ENCODE peak calls at places on chromosomes 6 and 20, in seven cellular contexts. M is upper lobe of right lung, D is lower lobe of right lung, O is AG09309, J is WERI-Rb-1, F is tibial nerve, I is fibroblast of pulmonary artery. C is an unnamed sample.

GRCh38 chr20:58691773-58692578 is 624 bp upstream of the NPEPL1 start:
- DNase-seq in M (peak; percentile 86), D (peak; percentile 85), O (no peak), J (no peak), F (peak; percentile 56), I (peak; percentile 67), C (no peak)

GRCh38 chr20:50373674-50374286 is 136.4 kb upstream of the PTPN1 start:
- DNase-seq in M (no peak), D (no peak), O (no peak), J (no peak), F (no peak), I (peak; percentile 48), C (no peak)

GRCh38 chr6:5287205-5287965 is 26.1 kb downstream of the FARS2 start:
- DNase-seq in M (no peak), D (no peak), O (peak; percentile 39), J (no peak), F (no peak), I (peak; percentile 69), C (peak; percentile 46)

GRCh38 chr6:148342146-148343027 is at the start of gene SASH1:
- DNase-seq in M (peak; percentile 83), D (peak; percentile 79), O (peak; percentile 44), J (peak; percentile 77), F (peak; percentile 65), I (peak; percentile 87), C (no peak)

GRCh38 chr20:52201395-52201794 is 9.8 kb upstream of the ZFP64 start:
- DNase-seq in M (no peak), D (no peak), O (no peak), J (no peak), F (no peak), I (no peak), C (no peak)

GRCh38 chr6:110618591-110619267 is 142.3 kb upstream of the SLC22A16 start:
- DNase-seq in M (no peak), D (no peak), O (no peak), J (no peak), F (no peak), I (peak; percentile 18), C (no peak)

GRCh38 chr6:84772428-84773132 is 8.2 kb upstream of the TBX18 start:
- DNase-seq in M (no peak), D (no peak), O (no peak), J (peak; percentile 33), F (no peak), I (peak; percentile 58), C (no peak)

GRCh38 chr6:158817298-158818007 is 1.7 kb downstream of the EZR start:
- DNase-seq in M (peak; percentile 85), D (peak; percentile 82), O (no peak), J (no peak), F (peak; percentile 45), I (no peak), C (no peak)

GRCh38 chr6:157274471-157275226 is 48.7 kb downstream of the TMEM242 start:
- DNase-seq in M (peak; percentile 89), D (peak; percentile 85), O (no peak), J (peak; percentile 66), F (peak; percentile 36), I (peak; percentile 65), C (no peak)

GRCh38 chr20:49990310-49990720 is 7.5 kb downstream of the SNAI1 start:
- DNase-seq in M (no peak), D (no peak), O (no peak), J (peak; percentile 25), F (no peak), I (peak; percentile 49), C (no peak)

GRCh38 chr6:9708600-9708999 is 706.3 kb downstream of the TFAP2A start:
- DNase-seq in M (no peak), D (no peak), O (no peak), J (no peak), F (no peak), I (no peak), C (no peak)

GRCh38 chr6:119598883-119599282 is 249.3 kb upstream of the MAN1A1 start:
- DNase-seq in M (no peak), D (no peak), O (no peak), J (no peak), F (no peak), I (no peak), C (no peak)

GRCh38 chr6:106197441-106197840 is 111.3 kb downstream of the PRDM1 start:
- DNase-seq in M (no peak), D (no peak), O (no peak), J (no peak), F (no peak), I (no peak), C (no peak)

GRCh38 chr6:148203970-148204369 is 138.7 kb upstream of the SASH1 start:
- DNase-seq in M (no peak), D (no peak), O (peak; percentile 52), J (no peak), F (no peak), I (peak; percentile 41), C (peak; percentile 73)

GRCh38 chr6:150567823-150568383 is 31.8 kb upstream of the PLEKHG1 start:
- DNase-seq in M (no peak), D (no peak), O (no peak), J (no peak), F (no peak), I (no peak), C (no peak)

GRCh38 chr6:40845588-40845987 is 193.4 kb downstream of the UNC5CL start:
- DNase-seq in M (no peak), D (no peak), O (no peak), J (peak; percentile 86), F (peak; percentile 10), I (peak; percentile 59), C (peak; percentile 6)

GRCh38 chr6:25312703-25313102 is 33.5 kb downstream of the CARMIL1 start:
- DNase-seq in M (no peak), D (no peak), O (peak; percentile 63), J (no peak), F (no peak), I (peak; percentile 83), C (peak; percentile 25)

GRCh38 chr6:134028438-134028837 is 24.0 kb downstream of the SLC2A12 start:
- DNase-seq in M (no peak), D (no peak), O (no peak), J (no peak), F (no peak), I (no peak), C (no peak)

DNA sequence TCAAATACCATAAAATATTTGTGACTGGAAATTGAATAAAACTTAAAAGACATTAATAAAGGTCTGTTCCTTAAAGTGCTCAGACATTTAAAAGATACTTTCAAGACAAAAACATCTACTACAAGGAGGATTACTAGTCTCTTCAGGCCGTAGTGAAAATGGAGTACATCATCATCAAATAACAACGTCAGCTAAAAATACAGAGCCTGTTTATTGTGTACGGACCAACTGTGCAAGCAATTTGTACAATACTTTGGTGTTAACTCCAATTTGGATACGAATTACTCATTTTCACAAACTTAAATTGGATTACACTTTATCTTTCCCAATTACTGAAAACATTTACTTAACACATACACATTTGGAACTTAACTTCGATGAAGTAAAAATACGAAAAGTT is 852 bp downstream of the CYP39A1 start:
- DNase-seq in M (no peak), D (no peak), O (no peak), J (no peak), F (no peak), I (no peak), C (no peak)
- H3K4me3 ChIP-seq in M (peak overlapping the region; percentile 92), D (peak overlapping the region; percentile 93), O (no peak overlapping the region), J (peak overlapping the region; percentile 70), F (peak overlapping the region; percentile 84), I (no peak overlapping the region), C (no peak overlapping the region)

DNA sequence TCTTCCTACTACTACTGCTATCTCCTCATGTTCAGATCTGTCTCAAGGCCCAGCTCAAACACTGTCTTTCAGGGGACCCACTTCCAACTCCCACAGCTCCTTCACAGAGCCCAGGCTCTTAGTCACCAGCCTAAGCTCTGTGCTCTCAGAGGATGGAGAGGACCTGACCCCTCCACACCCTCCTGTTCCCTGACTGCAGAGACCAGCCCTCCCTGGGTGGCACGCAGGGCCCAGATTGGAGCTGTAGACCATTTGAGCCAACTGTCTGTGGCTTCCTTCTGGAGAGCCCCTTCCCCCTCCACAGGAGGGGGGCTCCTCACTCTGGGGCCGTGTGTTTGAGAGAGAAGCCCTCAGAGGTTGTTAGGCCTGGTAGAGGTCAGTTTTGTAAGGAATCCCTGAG is 9.8 kb downstream of the SNPH start:
- DNase-seq in M (no peak), D (no peak), O (no peak), J (no peak), F (no peak), I (no peak), C (no peak)
- H3K4me3 ChIP-seq in M (no peak overlapping the region), D (no peak overlapping the region), O (no peak overlapping the region), J (no peak overlapping the region), F (no peak overlapping the region), I (no peak overlapping the region), C (no peak overlapping the region)

DNA sequence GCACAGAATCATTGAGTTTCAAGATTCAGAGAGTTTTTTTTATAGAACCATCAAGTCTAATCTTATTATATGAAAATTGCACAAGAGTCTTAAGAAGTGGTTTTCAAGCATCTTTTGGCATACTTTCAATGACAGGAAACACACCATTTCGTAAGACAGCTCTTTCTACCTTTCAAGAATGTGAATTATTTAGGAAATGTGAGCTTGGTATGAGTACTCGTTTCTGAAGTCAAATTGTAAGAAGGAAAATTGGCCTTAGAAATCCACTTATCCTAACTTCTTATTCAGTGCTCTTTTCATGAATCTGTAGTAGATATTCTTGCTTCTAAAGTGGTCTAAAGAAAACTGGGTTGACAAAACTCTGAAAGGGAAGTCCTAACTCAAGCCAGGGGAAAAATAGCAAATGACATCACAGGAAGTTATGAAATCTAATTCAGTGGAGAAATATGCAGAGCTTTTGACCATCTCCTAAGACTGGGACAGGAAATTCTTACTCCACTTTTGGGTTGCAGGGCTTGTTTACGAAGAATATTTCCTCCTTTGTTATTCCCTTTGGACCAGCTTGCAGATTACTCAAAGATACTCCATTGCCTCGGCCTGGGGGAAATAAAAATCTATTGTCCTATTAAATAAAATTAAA is 38.4 kb upstream of the OGFRL1 start:
- DNase-seq in M (no peak), D (no peak), O (peak; percentile 66), J (no peak), F (peak; percentile 25), I (peak; percentile 97), C (peak; percentile 82)
- H3K4me3 ChIP-seq in M (no peak overlapping the region), D (no peak overlapping the region), O (no peak overlapping the region), J (no peak overlapping the region), F (no peak overlapping the region), I (peak overlapping the region; percentile 21), C (no peak overlapping the region)

GRCh38 chr6:37538107-37538506 is 38.4 kb upstream of the CCDC167 start:
- DNase-seq in M (no peak), D (no peak), O (no peak), J (peak; percentile 81), F (no peak), I (no peak), C (no peak)

GRCh38 chr6:37539706-37540352 is 40.1 kb upstream of the CCDC167 start:
- DNase-seq in M (no peak), D (no peak), O (no peak), J (no peak), F (no peak), I (no peak), C (no peak)

GRCh38 chr6:37540390-37540789 is 40.7 kb upstream of the CCDC167 start:
- DNase-seq in M (no peak), D (no peak), O (no peak), J (no peak), F (no peak), I (no peak), C (no peak)

GRCh38 chr6:37535701-37536461 is 36.2 kb upstream of the CCDC167 start:
- DNase-seq in M (no peak), D (no peak), O (no peak), J (no peak), F (no peak), I (no peak), C (no peak)

GRCh38 chr6:37536462-37537225 is 37.0 kb upstream of the CCDC167 start:
- DNase-seq in M (no peak), D (no peak), O (no peak), J (no peak), F (no peak), I (no peak), C (no peak)
- H3K4me3 ChIP-seq in M (peak overlapping the region; percentile 10), D (peak overlapping the region; percentile 38), O (peak overlapping the region; percentile 23), J (no peak overlapping the region), F (peak overlapping the region; percentile 36), I (no peak overlapping the region), C (no peak overlapping the region)

C was measured in skeletal muscle cell.